ENCODE peak calls at places on chromosomes 1 and 21, in six cellular contexts. W is heart left ventricle; E is neural progenitor cell; D is adipocyte; U is naive thymus-derived CD4-positive, alpha-beta T cell; Y is CD4-positive, alpha-beta memory T cell. T is an unnamed sample. For H3K27me3, the result is how much of the 10 kb centered on the place peaks cover.

GRCh38 chr21:45135868-45136267 is 61.5 kb downstream of the ADARB1 start:
- DNase-seq in D (no peak), W (no peak), E (no peak), U (no peak), Y (no peak), T (no peak)

GRCh38 chr1:24796524-24796923 is 51.3 kb downstream of the CLIC4 start:
- DNase-seq in U (no peak), D (no peak), Y (no peak), W (no peak), E (no peak), T (no peak)

GRCh38 chr21:46429754-46430681 is 28.7 kb upstream of the DIP2A start:
- DNase-seq in Y (no peak), U (no peak), D (no peak), E (no peak), W (no peak), T (peak)

GRCh38 chr1:7422966-7423365 is 348.1 kb upstream of the VAMP3 start:
- DNase-seq in E (no peak), Y (no peak), W (no peak), D (no peak), U (no peak), T (no peak)

GRCh38 chr1:202343652-202344349 is 2.1 kb upstream of the UBE2T start:
- DNase-seq in D (peak), W (no peak), E (peak), U (peak), Y (peak), T (peak)

GRCh38 chr21:34936874-34937563 is 112.1 kb downstream of the RUNX1 start:
- DNase-seq in E (no peak), U (no peak), Y (no peak), D (no peak), W (no peak), T (no peak)

GRCh38 chr1:59071289-59071688 is 225.6 kb upstream of the FGGY start:
- DNase-seq in W (no peak), Y (no peak), E (no peak), U (peak), D (no peak), T (no peak)

GRCh38 chr1:241485554-241485992 is 34.0 kb downstream of the FH start:
- DNase-seq in Y (no peak), W (no peak), U (no peak), E (peak), D (peak), T (no peak)

GRCh38 chr1:110083453-110084225 is 13.2 kb upstream of the ALX3 start:
- DNase-seq in Y (no peak), E (peak), D (peak), U (peak), W (no peak), T (no peak)

GRCh38 chr1:174150499-174150898 is 8.8 kb upstream of the RABGAP1L start:
- DNase-seq in Y (no peak), D (no peak), W (no peak), U (no peak), E (no peak), T (no peak)

GRCh38 chr1:65773391-65773790 is 19.3 kb upstream of the PDE4B start:
- DNase-seq in Y (no peak), U (no peak), W (no peak), D (no peak), E (no peak), T (no peak)

GRCh38 chr1:246404078-246404477 is 103.0 kb downstream of the SMYD3 start:
- DNase-seq in D (no peak), E (no peak), W (no peak), Y (no peak), U (no peak), T (no peak)

GRCh38 chr1:225567789-225568188 is 85.1 kb downstream of the ENAH start:
- DNase-seq in Y (no peak), W (no peak), D (no peak), E (peak), U (no peak), T (no peak)

GRCh38 chr1:119731060-119731459 is 19.3 kb downstream of the PHGDH start:
- DNase-seq in Y (no peak), D (no peak), E (no peak), W (no peak), U (no peak), T (no peak)

GRCh38 chr21:41765393-41765950 is 1.4 kb downstream of the RIPK4 start:
- DNase-seq in E (no peak), Y (no peak), D (no peak), W (no peak), U (no peak), T (peak)

GRCh38 chr1:18305182-18305795 is 175.4 kb upstream of the KLHDC7A start:
- DNase-seq in Y (no peak), E (no peak), U (no peak), W (no peak), D (no peak), T (peak)

DNA sequence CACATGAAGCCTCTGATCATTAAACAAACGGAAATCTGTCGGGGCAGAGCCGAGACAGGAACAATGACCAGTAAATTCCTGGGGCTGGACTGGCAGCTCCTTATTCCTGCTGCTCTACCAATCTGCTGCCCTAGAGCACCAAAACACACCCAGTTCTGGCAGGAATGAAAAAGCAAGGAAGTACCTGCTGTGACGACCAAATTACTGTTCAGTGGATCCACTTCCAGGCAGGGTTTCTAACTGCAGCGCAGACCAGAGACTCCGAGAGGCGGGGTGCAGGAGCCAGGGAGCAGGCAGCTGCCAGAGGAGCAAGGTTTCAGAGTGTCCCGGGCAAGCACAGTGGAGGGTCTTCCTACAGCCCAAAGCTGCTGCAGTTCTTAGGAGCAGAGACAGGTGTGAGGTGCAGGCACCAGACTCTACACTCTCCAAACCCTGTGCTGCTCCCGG is 32.4 kb downstream of the KANK4 start:
- DNase-seq in W (no peak), U (no peak), D (peak), E (peak), Y (no peak), T (no peak)
- H3K27me3 ChIP-seq in W (under half), U (under half), D (half or more), E (half or more), Y (under half), T (under half)

GRCh38 chr1:57132993-57133614 is 167.3 kb upstream of the C8B start:
- DNase-seq in E (no peak), U (no peak), D (no peak), W (no peak), Y (no peak), T (no peak)
- H3K27me3 ChIP-seq in E (under half), U (under half), D (under half), W (under half), Y (under half), T (under half)

DNA sequence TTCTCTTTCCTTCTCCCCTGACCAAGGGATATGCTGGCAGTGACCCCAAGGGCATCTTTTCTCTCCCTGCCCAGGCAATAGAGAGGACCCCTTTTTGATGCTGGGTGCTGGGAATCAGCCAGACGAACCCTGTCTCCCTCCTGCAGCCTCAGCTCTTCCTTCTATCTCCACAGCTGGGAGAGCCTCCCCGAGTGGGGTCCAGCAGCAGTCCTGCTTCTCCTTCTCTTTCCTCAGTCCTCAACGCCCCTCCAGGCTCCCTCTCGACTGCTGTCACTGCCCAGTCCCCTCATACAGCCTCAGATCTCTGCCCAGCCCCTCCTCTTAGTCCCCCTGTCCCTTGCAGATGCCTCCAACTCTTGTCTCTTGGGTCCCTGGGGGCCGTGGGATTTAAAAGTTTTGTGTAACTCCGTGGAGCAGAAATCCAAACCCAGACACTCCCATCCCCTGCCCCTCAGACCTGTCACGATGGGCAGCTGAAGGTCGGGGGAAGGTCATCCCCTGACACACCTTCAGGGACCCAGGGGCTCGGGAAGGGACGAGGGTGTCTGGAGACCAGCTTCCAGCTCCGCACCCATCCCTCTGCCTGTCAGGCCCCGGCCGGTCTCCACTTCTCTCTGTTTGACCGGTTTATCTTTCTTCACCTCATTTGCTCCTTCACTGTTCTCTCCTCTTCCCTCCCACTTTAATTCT is 5.8 kb upstream of the ETV3L start:
- DNase-seq in E (no peak), D (no peak), Y (no peak), U (no peak), W (no peak), T (no peak)
- H3K27me3 ChIP-seq in E (half or more), D (under half), Y (under half), U (under half), W (under half), T (under half)

GRCh38 chr1:15195420-15196052 is 42.0 kb downstream of the TMEM51 start:
- DNase-seq in W (no peak), E (no peak), D (no peak), Y (no peak), U (no peak), T (peak)
- H3K27me3 ChIP-seq in W (under half), E (under half), D (under half), Y (under half), U (under half), T (under half)

GRCh38 chr1:3081171-3081683 is 12.2 kb downstream of the PRDM16 start:
- DNase-seq in E (no peak), D (no peak), Y (no peak), U (no peak), W (no peak), T (no peak)

GRCh38 chr1:3084726-3085125 is 15.7 kb downstream of the PRDM16 start:
- DNase-seq in Y (no peak), E (no peak), D (no peak), W (no peak), U (no peak), T (no peak)

GRCh38 chr1:3084154-3084553 is 15.2 kb downstream of the PRDM16 start:
- DNase-seq in Y (no peak), U (no peak), E (peak), D (no peak), W (no peak), T (no peak)

GRCh38 chr1:3082051-3082450 is 13.0 kb downstream of the PRDM16 start:
- DNase-seq in W (no peak), D (no peak), Y (no peak), E (no peak), U (no peak), T (no peak)

GRCh38 chr1:3082571-3083516 is 13.8 kb downstream of the PRDM16 start:
- DNase-seq in W (no peak), Y (no peak), D (no peak), U (no peak), E (no peak), T (no peak)
- H3K27me3 ChIP-seq in W (under half), Y (under half), D (under half), U (under half), E (under half), T (under half)

GRCh38 chr1:245266105-245266504 is 111.3 kb downstream of the KIF26B start:
- DNase-seq in D (no peak), U (no peak), Y (no peak), W (no peak), E (no peak), T (no peak)
- H3K27me3 ChIP-seq in D (under half), U (under half), Y (under half), W (under half), E (under half), T (under half)